ENCODE peak calls at places on chromosome 5, in five cellular contexts. U is NT2/D1, W is endodermal cell, D is hepatocyte, X is neuronal stem cell. A is an unnamed sample.

GRCh38 chr5:81698806-81699205 is 52.1 kb downstream of the SSBP2 start:
- DNase-seq in U (no peak), W (no peak), D (no peak), X (no peak), A (no peak)

GRCh38 chr5:149636861-149637246 is 55.6 kb downstream of the ARHGEF37 start:
- DNase-seq in U (peak; percentile 63), W (peak; percentile 82), D (peak; percentile 69), X (peak; percentile 75), A (peak; percentile 75)

GRCh38 chr5:143431789-143432188 is 28.3 kb upstream of the NR3C1 start:
- DNase-seq in U (no peak), W (no peak), D (no peak), X (no peak), A (no peak)

GRCh38 chr5:51201708-51202107 is 181.5 kb upstream of the ISL1 start:
- DNase-seq in U (no peak), W (no peak), D (no peak), X (no peak), A (no peak)

GRCh38 chr5:132465095-132465707 is 25.4 kb downstream of the IRF1 start:
- DNase-seq in U (no peak), W (no peak), D (no peak), X (no peak), A (no peak)

GRCh38 chr5:180160215-180160614 is 48.8 kb downstream of the RASGEF1C start:
- DNase-seq in U (no peak), W (no peak), D (no peak), X (no peak), A (no peak)

GRCh38 chr5:173703466-173703865 is 87.0 kb upstream of the BOD1 start:
- DNase-seq in U (no peak), W (no peak), D (no peak), X (no peak), A (no peak)

GRCh38 chr5:131548190-131548589 is 86.8 kb downstream of the RAPGEF6 start:
- DNase-seq in U (no peak), W (no peak), D (no peak), X (no peak), A (no peak)

GRCh38 chr5:12114075-12114474 is 209.8 kb upstream of the CTNND2 start:
- DNase-seq in U (no peak), W (no peak), D (no peak), X (no peak), A (no peak)

GRCh38 chr5:178651046-178651810 is 24.4 kb upstream of the CLK4 start:
- DNase-seq in U (no peak), W (no peak), D (no peak), X (no peak), A (no peak)

GRCh38 chr5:32339198-32339597 is 26.5 kb upstream of the MTMR12 start:
- DNase-seq in U (no peak), W (no peak), D (no peak), X (peak; percentile 42), A (no peak)

GRCh38 chr5:42315214-42315613 is 108.0 kb upstream of the GHR start:
- DNase-seq in U (no peak), W (no peak), D (no peak), X (no peak), A (no peak)

GRCh38 chr5:40626834-40627233 is 52.9 kb upstream of the PTGER4 start:
- DNase-seq in U (no peak), W (no peak), D (no peak), X (no peak), A (no peak)

GRCh38 chr5:153515269-153515668 is 24.8 kb downstream of the GRIA1 start:
- DNase-seq in U (no peak), W (no peak), D (no peak), X (no peak), A (no peak)

GRCh38 chr5:113807384-113808053 is 294.0 kb downstream of the YTHDC2 start:
- DNase-seq in U (no peak), W (no peak), D (peak; percentile 46), X (no peak), A (no peak)

GRCh38 chr5:6556089-6556801 is 76.6 kb downstream of the NSUN2 start:
- DNase-seq in U (no peak), W (no peak), D (no peak), X (no peak), A (no peak)

GRCh38 chr5:181198905-181199519 is 6.0 kb downstream of the TRIM7 start:
- DNase-seq in U (no peak), W (no peak), D (no peak), X (no peak), A (peak; percentile 80)

GRCh38 chr5:94983861-94984535 is 300.9 kb downstream of the MCTP1 start:
- DNase-seq in U (no peak), W (no peak), D (no peak), X (no peak), A (no peak)

GRCh38 chr5:102758576-102758975 is 3.5 kb downstream of the PAM start:
- DNase-seq in U (no peak), W (no peak), D (no peak), X (no peak), A (no peak)

GRCh38 chr5:57277085-57277484 is 103.2 kb downstream of the GPBP1 start:
- DNase-seq in U (no peak), W (no peak), D (no peak), X (no peak), A (no peak)

GRCh38 chr5:157506066-157506590 is 46.1 kb downstream of the NIPAL4 start:
- DNase-seq in U (no peak), W (no peak), D (no peak), X (no peak), A (no peak)

GRCh38 chr5:106195679-106196078 is 1475.1 kb downstream of the EFNA5 start:
- DNase-seq in U (no peak), W (no peak), D (no peak), X (no peak), A (no peak)

GRCh38 chr5:113382736-113383135 is 52.1 kb downstream of the TSSK1B start:
- DNase-seq in U (no peak), W (no peak), D (no peak), X (no peak), A (no peak)

GRCh38 chr5:17379188-17379951 is 118.7 kb upstream of the TAF11L2 start:
- DNase-seq in U (no peak), W (no peak), D (no peak), X (no peak), A (no peak)

GRCh38 chr5:59390989-59391388 is 502.5 kb downstream of the PDE4D start:
- DNase-seq in U (no peak), W (no peak), D (no peak), X (no peak), A (no peak)

GRCh38 chr5:157026789-157027424 is 32.0 kb downstream of the HAVCR1 start:
- DNase-seq in U (no peak), W (peak; percentile 81), D (peak; percentile 48), X (peak; percentile 3), A (peak; percentile 73)

GRCh38 chr5:5380298-5380697 is 42.2 kb upstream of the ICE1 start:
- DNase-seq in U (no peak), W (no peak), D (no peak), X (no peak), A (no peak)

GRCh38 chr5:36242534-36243144 is 914 bp upstream of the NADK2 start:
- DNase-seq in U (no peak), W (no peak), D (peak; percentile 24), X (no peak), A (peak; percentile 16)
- H3K4me3 ChIP-seq in U (peak overlapping the region; percentile 65), W (peak overlapping the region; percentile 72), D (peak overlapping the region; percentile 15), X (peak overlapping the region; percentile 77), A (peak overlapping the region; percentile 39)

DNA sequence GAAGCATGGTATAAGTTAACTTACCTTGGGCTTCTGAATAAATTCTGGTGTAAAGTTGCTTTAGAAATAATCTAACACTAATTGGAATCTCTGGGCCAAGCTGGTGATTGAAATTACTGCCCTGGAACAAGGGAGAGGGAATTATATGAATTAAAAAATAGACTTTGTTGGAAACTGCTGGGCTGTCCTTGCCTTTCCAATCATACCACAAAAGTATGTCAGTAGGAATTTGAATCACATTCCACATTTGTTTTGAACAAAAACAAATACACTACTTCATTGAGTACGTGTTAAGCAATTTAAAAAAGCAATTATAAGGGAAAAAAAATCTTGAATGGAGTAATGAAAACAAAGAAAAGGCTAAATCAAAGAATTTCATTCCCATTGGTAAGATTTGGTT is 102.5 kb upstream of the SREK1 start:
- DNase-seq in U (no peak), W (no peak), D (no peak), X (no peak), A (no peak)
- H3K36me3 ChIP-seq in U (peaks cover 30% of the 10 kb centered on the region), W (peaks cover 78% of the 10 kb centered on the region), D (no peaks in the 10 kb centered on the region), X (peaks cover 100% of the 10 kb centered on the region), A (peaks cover 3% of the 10 kb centered on the region)

DNA sequence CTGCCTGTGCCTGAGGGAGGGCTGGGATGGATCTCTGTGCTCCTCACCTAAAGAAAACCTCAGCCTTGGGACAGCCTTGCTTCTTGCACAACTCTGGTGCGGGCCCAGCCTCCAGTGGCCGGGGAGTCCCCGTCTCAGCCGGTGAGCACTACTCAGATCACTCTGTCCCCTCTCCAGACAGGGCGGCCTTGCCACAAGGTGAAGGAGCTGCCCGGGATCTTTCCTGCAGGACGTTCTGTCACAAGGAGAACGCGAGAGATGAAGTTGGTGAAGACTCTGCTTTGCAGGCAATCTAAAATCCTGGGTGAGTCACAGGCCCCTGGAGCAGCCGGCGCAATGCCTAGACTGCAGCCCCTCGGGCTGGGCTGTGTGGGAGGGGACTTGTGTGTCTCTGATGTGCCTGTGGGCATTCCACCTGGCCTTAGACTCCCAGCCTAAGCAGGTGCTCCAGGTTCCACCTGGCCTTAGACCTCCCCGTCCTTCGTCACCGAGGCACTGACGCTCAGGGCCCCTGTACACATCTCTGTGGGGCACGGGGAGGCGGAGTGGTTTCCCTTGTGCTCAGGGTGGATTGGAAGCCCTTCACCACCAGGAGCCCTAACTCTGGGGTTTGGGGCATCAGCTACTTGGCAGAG is 15.2 kb upstream of the IRX4 start:
- DNase-seq in U (no peak), W (no peak), D (no peak), X (no peak), A (peak; percentile 41)
- H3K27me3 ChIP-seq in U (peaks cover 2% of the 10 kb centered on the region), W (peaks cover 14% of the 10 kb centered on the region), D (peaks cover 43% of the 10 kb centered on the region), X (no peaks in the 10 kb centered on the region), A (peaks cover 2% of the 10 kb centered on the region)

DNA sequence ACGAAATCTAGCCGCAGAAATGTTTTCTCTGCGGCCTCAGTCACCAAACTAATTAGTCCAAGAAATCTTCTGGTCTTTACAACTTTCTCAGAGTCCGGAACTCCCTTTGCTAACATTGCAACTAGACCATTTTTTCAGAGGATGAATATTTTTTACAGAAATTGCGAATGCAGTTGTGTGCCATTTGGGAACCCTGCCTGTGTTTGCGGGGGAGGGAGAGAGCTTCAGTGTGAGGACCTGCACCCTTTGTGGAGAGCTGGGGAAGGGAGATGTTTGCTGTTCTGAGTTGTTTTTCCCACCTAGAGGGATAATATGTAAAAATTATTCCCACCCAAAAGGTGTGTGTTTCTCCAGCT is 2.1 kb downstream of the IRX1 start:
- DNase-seq in U (no peak), W (peak; percentile 58), D (no peak), X (no peak), A (no peak)
- H3K4me3 ChIP-seq in U (peak overlapping the region; percentile 59), W (peak overlapping the region; percentile 70), D (no peak overlapping the region), X (no peak overlapping the region), A (no peak overlapping the region)

A was measured in H7.